ENCODE peak calls at places on chromosomes 7 and 10, in seven cellular contexts. Q is body of pancreas, Z is colonic mucosa, X is uterus, E is spleen, I is GM12864, Y is A549. S is an unnamed sample.

GRCh38 chr10:43708256-43708655 is 59.6 kb upstream of the ZNF32 start:
- DNase-seq in I (no peak), Z (no peak), Y (no peak), Q (no peak), X (no peak), E (no peak), S (no peak)

GRCh38 chr10:43208147-43209063 is 58.5 kb downstream of the RASGEF1A start:
- DNase-seq in Q (peak; percentile 11), E (peak; percentile 70), X (peak; percentile 13), Z (no peak), Y (no peak), I (no peak), S (no peak)

GRCh38 chr10:72283131-72283530 is 9.4 kb downstream of the DDIT4 start:
- DNase-seq in E (no peak), Z (no peak), Q (no peak), X (no peak), Y (no peak), I (no peak), S (no peak)

GRCh38 chr7:135168489-135169140 is 1.9 kb downstream of the CYREN start:
- DNase-seq in Q (peak; percentile 12), E (peak; percentile 80), Z (no peak), I (no peak), Y (no peak), X (no peak), S (no peak)

GRCh38 chr7:29991937-29992336 is 2.3 kb upstream of the SCRN1 start:
- DNase-seq in I (no peak), Z (no peak), Y (no peak), X (no peak), E (no peak), Q (no peak), S (no peak)

GRCh38 chr7:151710646-151711434 is 166.1 kb downstream of the PRKAG2 start:
- DNase-seq in I (no peak), X (no peak), Q (no peak), E (no peak), Z (no peak), Y (no peak), S (no peak)

GRCh38 chr7:2011266-2012043 is 221.3 kb downstream of the MAD1L1 start:
- DNase-seq in X (no peak), Z (no peak), Y (no peak), E (peak; percentile 73), I (no peak), Q (peak; percentile 8), S (no peak)

GRCh38 chr10:113034008-113034407 is 84.0 kb downstream of the TCF7L2 start:
- DNase-seq in E (no peak), X (no peak), I (no peak), Y (no peak), Q (no peak), Z (no peak), S (no peak)

GRCh38 chr7:86411804-86412203 is 231.9 kb upstream of the GRM3 start:
- DNase-seq in E (no peak), Y (no peak), Q (no peak), I (no peak), Z (no peak), X (no peak), S (no peak)

DNA sequence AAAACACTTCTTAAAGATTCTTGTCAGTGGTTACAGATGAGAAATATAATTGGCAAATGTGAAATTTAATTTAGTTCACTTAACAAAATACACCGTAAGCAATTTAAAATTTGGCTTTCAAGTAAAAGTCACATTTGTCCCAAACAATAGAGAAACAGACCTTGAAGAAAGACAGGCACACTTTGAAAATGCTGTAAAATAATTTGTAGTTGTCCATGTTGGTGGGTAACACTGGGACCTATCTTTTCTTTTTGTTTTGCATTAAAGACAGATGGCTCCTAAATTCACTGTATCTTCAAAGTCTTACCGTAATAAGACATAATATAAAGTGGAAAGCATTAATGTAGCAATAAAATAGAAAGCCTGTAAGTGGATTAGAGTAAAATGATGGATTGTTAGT is 3.3 kb downstream of the GRK5 start:
- DNase-seq in Q (no peak), E (no peak), X (no peak), Y (no peak), Z (no peak), I (no peak), S (no peak)
- H3K4me3 ChIP-seq in Q (no peak overlapping the region), E (no peak overlapping the region), X (no peak overlapping the region), Y (no peak overlapping the region), Z (no peak overlapping the region), I (no peak overlapping the region), S (no peak overlapping the region)

DNA sequence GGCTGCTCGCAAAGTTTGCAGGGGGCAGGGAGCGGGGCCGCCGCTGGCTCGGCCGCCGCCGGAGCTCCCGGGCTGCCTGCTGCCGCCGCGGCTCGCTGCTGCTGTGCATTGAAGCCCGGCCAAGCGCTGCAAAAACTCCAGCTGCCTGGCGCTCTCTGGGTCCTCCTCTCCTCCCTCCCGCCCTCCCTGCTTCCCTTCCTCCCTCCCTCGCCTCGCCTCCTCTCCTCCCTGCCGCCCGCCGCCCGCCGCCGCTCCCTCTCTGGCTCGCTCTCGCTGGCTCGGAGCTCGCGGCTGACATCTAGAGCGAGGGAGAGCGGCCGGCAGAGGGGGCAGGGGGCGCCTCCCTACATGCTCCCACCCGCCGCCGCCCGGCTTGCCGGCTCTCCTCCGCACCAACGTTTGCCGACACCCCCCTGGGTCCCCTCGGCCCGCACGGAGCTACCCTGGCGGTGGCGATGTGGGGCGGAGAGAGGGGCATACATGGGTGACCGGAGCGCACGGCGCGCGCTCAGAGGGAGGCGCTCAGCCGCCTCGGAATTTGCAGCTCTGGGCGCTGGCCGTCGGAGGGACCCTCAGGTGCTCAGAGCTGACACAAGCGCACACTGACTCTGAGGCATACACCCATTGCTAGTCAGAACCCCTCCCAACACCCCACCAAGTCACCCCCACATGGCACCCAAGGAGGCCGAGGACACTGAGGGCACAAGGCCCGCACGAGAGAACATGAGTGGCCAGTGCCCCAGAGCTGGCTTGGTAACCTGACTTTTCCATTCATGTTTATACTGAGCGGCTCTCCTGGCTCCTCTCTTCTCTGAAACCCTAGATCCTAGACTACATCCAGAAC is 1.2 kb upstream of the PLXNA4 start:
- DNase-seq in Y (peak; percentile 28), Q (peak; percentile 46), E (no peak), X (peak; percentile 76), Z (peak; percentile 44), I (no peak), S (peak; percentile 91)
- H3K4me3 ChIP-seq in Y (peak overlapping the region; percentile 47), Q (no peak overlapping the region), E (peak overlapping the region; percentile 46), X (peak overlapping the region; percentile 40), Z (peak overlapping the region; percentile 20), I (no peak overlapping the region), S (peak overlapping the region; percentile 67)

GRCh38 chr10:76031769-76032441 is 600.5 kb downstream of the LRMDA start:
- DNase-seq in I (no peak), E (no peak), Y (no peak), Z (no peak), Q (no peak), X (no peak), S (no peak)

GRCh38 chr10:76035010-76035727 is 603.7 kb downstream of the LRMDA start:
- DNase-seq in E (no peak), X (no peak), Q (no peak), Z (no peak), Y (no peak), I (no peak), S (peak; percentile 37)

GRCh38 chr10:76034236-76035009 is 603.0 kb downstream of the LRMDA start:
- DNase-seq in X (peak; percentile 29), I (no peak), Q (no peak), Z (no peak), E (no peak), Y (no peak), S (peak; percentile 15)

GRCh38 chr10:76032442-76033039 is 601.1 kb downstream of the LRMDA start:
- DNase-seq in Q (no peak), I (no peak), Z (no peak), Y (no peak), E (no peak), X (no peak), S (no peak)

GRCh38 chr10:76033457-76034196 is 602.2 kb downstream of the LRMDA start:
- DNase-seq in X (no peak), E (no peak), Q (peak; percentile 63), Z (no peak), Y (peak; percentile 91), I (no peak), S (no peak)
- H3K4me3 ChIP-seq in X (no peak overlapping the region), E (no peak overlapping the region), Q (no peak overlapping the region), Z (no peak overlapping the region), Y (peak overlapping the region; percentile 4), I (no peak overlapping the region), S (no peak overlapping the region)

GRCh38 chr7:63925262-63925625 is 73.4 kb upstream of the ZNF722 start:
- DNase-seq in E (peak; percentile 85), I (no peak), Z (peak; percentile 35), Y (no peak), X (no peak), Q (no peak), S (no peak)

GRCh38 chr7:63931057-63931600 is 67.5 kb upstream of the ZNF722 start:
- DNase-seq in X (no peak), Q (no peak), I (no peak), Z (no peak), Y (no peak), E (peak; percentile 68), S (no peak)

GRCh38 chr7:63927261-63927660 is 71.4 kb upstream of the ZNF722 start:
- DNase-seq in Q (no peak), X (no peak), Z (no peak), E (peak; percentile 78), I (no peak), Y (no peak), S (no peak)

DNA sequence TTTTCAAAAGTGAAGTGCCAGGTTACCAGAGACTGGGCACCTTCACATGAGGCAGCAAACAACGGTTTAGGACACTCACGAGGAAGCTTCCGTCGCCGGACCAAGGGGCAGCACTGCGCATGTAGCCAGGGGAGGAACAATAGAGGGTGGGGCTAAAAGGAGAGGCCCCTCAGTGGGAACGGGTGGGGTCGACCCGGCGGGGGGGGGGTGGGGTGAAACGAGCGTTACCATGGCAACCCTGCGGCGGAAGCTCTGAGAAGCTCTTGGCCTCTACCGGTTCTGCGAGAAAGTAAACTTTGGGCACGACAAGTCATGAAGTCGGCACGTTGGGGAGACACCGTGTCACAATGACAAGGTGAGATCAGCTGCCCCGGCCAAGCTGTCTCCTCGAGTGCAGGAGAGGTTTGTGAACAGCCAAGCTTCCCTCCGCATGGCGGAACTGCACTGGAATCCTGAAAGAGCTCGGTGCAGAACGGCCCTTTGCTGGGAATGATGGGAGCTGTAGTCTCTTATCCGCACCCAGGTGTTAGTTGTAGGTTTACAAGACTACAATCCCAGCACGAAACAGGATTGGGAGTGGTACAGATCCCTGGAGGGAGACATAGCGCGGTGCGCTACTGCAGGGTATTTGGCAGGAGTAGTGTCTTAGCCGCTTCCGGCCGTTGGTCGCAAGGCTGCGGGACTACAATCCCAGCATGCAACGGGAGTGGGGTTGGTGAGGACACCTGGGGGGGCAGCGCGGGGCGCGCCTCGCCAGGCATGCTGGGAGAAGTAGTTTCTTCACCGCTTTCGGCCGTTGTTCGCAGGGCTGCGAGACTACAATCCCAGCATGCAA is 72.8 kb upstream of the ZNF722 start:
- DNase-seq in X (peak; percentile 93), Y (peak; percentile 40), Z (peak; percentile 94), I (no peak), E (peak; percentile 96), Q (peak; percentile 84), S (peak; percentile 18)
- H3K4me3 ChIP-seq in X (peak overlapping the region; percentile 42), Y (no peak overlapping the region), Z (peak overlapping the region; percentile 48), I (no peak overlapping the region), E (peak overlapping the region; percentile 58), Q (peak overlapping the region; percentile 72), S (no peak overlapping the region)

GRCh38 chr10:35640474-35640873 is 1.6 kb downstream of the FZD8 start:
- DNase-seq in I (no peak), Y (peak; percentile 85), Q (peak; percentile 74), X (peak; percentile 45), Z (peak; percentile 70), E (peak; percentile 87), S (peak; percentile 87)
- H3K4me3 ChIP-seq in I (no peak overlapping the region), Y (peak overlapping the region; percentile 70), Q (no peak overlapping the region), X (peak overlapping the region; percentile 41), Z (peak overlapping the region; percentile 43), E (peak overlapping the region; percentile 88), S (peak overlapping the region; percentile 52)